ENCODE peak calls at places on chromosomes 2 and 18, in eight cellular contexts. Y, K, S, R, D, F, E and G are unnamed samples.
A peak's percentile ranks its signal among the peaks of the same experiment; 100 is the strongest.

GRCh38 chr18:12750076-12750707 is 47.4 kb downstream of the PSMG2 start:
- DNase-seq in K (no peak), F (peak; percentile 18), R (peak; percentile 23), S (no peak), D (no peak), Y (no peak), E (no peak), G (no peak)

GRCh38 chr2:27776097-27776496 is 4.6 kb downstream of the MRPL33 start:
- DNase-seq in Y (no peak), E (no peak), D (peak; percentile 66), R (no peak), S (no peak), K (no peak), F (no peak), G (no peak)

GRCh38 chr18:6414723-6415362 is at the start of gene L3MBTL4:
- DNase-seq in R (no peak), Y (no peak), E (no peak), K (no peak), F (peak; percentile 0), D (peak; percentile 44), S (no peak), G (no peak)

GRCh38 chr2:119486886-119487285 is 37.4 kb downstream of the SCTR start:
- DNase-seq in Y (no peak), K (no peak), S (no peak), R (no peak), E (no peak), D (no peak), F (no peak), G (no peak)

GRCh38 chr2:88669371-88670214 is 21.9 kb upstream of the RPIA start:
- DNase-seq in K (no peak), E (no peak), S (no peak), F (peak; percentile 21), R (peak; percentile 32), Y (peak; percentile 37), D (no peak), G (peak; percentile 37)

GRCh38 chr2:169446452-169446851 is 32.8 kb upstream of the BBS5 start:
- DNase-seq in S (no peak), D (no peak), K (no peak), Y (no peak), E (no peak), R (no peak), F (no peak), G (no peak)

GRCh38 chr2:151289972-151290335 is 486 bp upstream of the NMI start:
- DNase-seq in D (no peak), R (no peak), Y (peak; percentile 6), E (no peak), S (no peak), F (peak; percentile 29), K (no peak), G (no peak)

GRCh38 chr2:109031481-109032228 is 42.6 kb upstream of the EDAR start:
- DNase-seq in D (peak; percentile 66), K (peak; percentile 39), E (no peak), R (no peak), F (peak; percentile 59), Y (peak; percentile 70), S (peak; percentile 45), G (peak; percentile 7)

GRCh38 chr2:232342635-232343565 is 35.7 kb upstream of the ALPP start:
- DNase-seq in F (no peak), E (no peak), R (no peak), S (no peak), D (peak; percentile 16), K (no peak), Y (no peak), G (no peak)

GRCh38 chr2:218618102-218618860 is 10.6 kb downstream of the PLCD4 start:
- DNase-seq in Y (no peak), K (no peak), S (no peak), F (peak; percentile 2), D (no peak), E (no peak), R (no peak), G (no peak)

GRCh38 chr2:119230630-119231185 is 7.1 kb downstream of the STEAP3 start:
- DNase-seq in F (no peak), S (no peak), E (no peak), D (no peak), Y (no peak), K (no peak), R (no peak), G (no peak)

GRCh38 chr2:237863102-237863511 is 3.7 kb downstream of the RAMP1 start:
- DNase-seq in K (no peak), Y (no peak), S (no peak), F (no peak), R (no peak), D (no peak), E (no peak), G (no peak)

GRCh38 chr2:195710407-195710806 is 53.4 kb downstream of the SLC39A10 start:
- DNase-seq in K (no peak), Y (no peak), D (no peak), F (no peak), E (no peak), R (no peak), S (no peak), G (no peak)

GRCh38 chr2:138086556-138086955 is 122.3 kb downstream of the HNMT start:
- DNase-seq in R (no peak), F (no peak), S (no peak), Y (no peak), E (no peak), D (no peak), K (no peak), G (no peak)

GRCh38 chr2:174342600-174343342 is 8.0 kb downstream of the SP9 start:
- DNase-seq in K (no peak), Y (peak; percentile 38), S (no peak), R (no peak), D (peak; percentile 37), F (peak; percentile 47), E (no peak), G (no peak)

GRCh38 chr18:3451989-3452749 is 2.2 kb downstream of the TGIF1 start:
- DNase-seq in K (peak; percentile 15), S (no peak), R (no peak), Y (peak; percentile 29), F (peak; percentile 62), E (no peak), D (peak; percentile 62), G (no peak)

GRCh38 chr2:219252570-219252899 is 508 bp upstream of the TUBA4B start:
- DNase-seq in D (no peak), K (no peak), R (no peak), Y (peak; percentile 34), F (no peak), S (no peak), E (no peak), G (no peak)

GRCh38 chr18:45252474-45252873 is 362.8 kb upstream of the SLC14A2 start:
- DNase-seq in D (no peak), R (no peak), K (no peak), E (no peak), S (no peak), Y (no peak), F (no peak), G (no peak)

GRCh38 chr18:63994783-63995399 is 25.0 kb downstream of the SERPINB8 start:
- DNase-seq in D (peak; percentile 43), R (no peak), E (no peak), S (no peak), Y (peak; percentile 40), K (peak; percentile 19), F (peak; percentile 46), G (peak; percentile 11)

GRCh38 chr2:51994123-51994788 is 962.3 kb upstream of the NRXN1 start:
- DNase-seq in R (no peak), K (no peak), D (no peak), E (no peak), F (no peak), S (no peak), Y (no peak), G (no peak)

GRCh38 chr2:40751981-40752380 is 300.1 kb upstream of the SLC8A1 start:
- DNase-seq in R (no peak), K (no peak), Y (no peak), E (no peak), F (no peak), D (no peak), S (no peak), G (no peak)

GRCh38 chr18:1906421-1906820 is 664.9 kb downstream of the METTL4 start:
- DNase-seq in S (no peak), Y (no peak), D (no peak), F (no peak), R (no peak), K (no peak), E (no peak), G (no peak)